ENCODE peak calls at places on chromosomes 2 and 18, in five cellular contexts. One of them, this sample, is unnamed.

GRCh38 chr18:23401400-23402347 is 51.4 kb upstream of the RIOK3 start:
- DNase-seq in heart left ventricle: no peak
- DNase-seq in right cardiac atrium: no peak
- DNase-seq in kidney glomerular epithelial cell: peak; percentile 89
- DNase-seq in GM23338: peak; percentile 63
- DNase-seq in this sample: no peak

GRCh38 chr18:72235422-72235821 is 308.7 kb downstream of the CBLN2 start:
- DNase-seq in heart left ventricle: no peak
- DNase-seq in GM23338: no peak
- DNase-seq in kidney glomerular epithelial cell: no peak
- DNase-seq in right cardiac atrium: no peak
- DNase-seq in this sample: peak; percentile 59

GRCh38 chr18:46152808-46153617 is 48.8 kb downstream of the HAUS1 start:
- DNase-seq in right cardiac atrium: no peak
- DNase-seq in GM23338: peak; percentile 63
- DNase-seq in heart left ventricle: no peak
- DNase-seq in kidney glomerular epithelial cell: peak; percentile 87
- DNase-seq in this sample: no peak

GRCh38 chr2:230922951-230923717 is 1.9 kb downstream of the GPR55 start:
- DNase-seq in heart left ventricle: no peak
- DNase-seq in right cardiac atrium: no peak
- DNase-seq in kidney glomerular epithelial cell: no peak
- DNase-seq in GM23338: no peak
- DNase-seq in this sample: no peak

GRCh38 chr2:109061736-109062557 is 67.1 kb upstream of the SH3RF3 start:
- DNase-seq in GM23338: no peak
- DNase-seq in kidney glomerular epithelial cell: no peak
- DNase-seq in right cardiac atrium: no peak
- DNase-seq in heart left ventricle: no peak
- DNase-seq in this sample: no peak

GRCh38 chr2:43199492-43200481 is 26.6 kb downstream of the ZFP36L2 start:
- DNase-seq in heart left ventricle: no peak
- DNase-seq in kidney glomerular epithelial cell: peak; percentile 41
- DNase-seq in right cardiac atrium: no peak
- DNase-seq in GM23338: no peak
- DNase-seq in this sample: no peak

GRCh38 chr2:65392609-65393008 is 39.8 kb downstream of the SPRED2 start:
- DNase-seq in GM23338: no peak
- DNase-seq in right cardiac atrium: no peak
- DNase-seq in heart left ventricle: no peak
- DNase-seq in kidney glomerular epithelial cell: no peak
- DNase-seq in this sample: peak; percentile 60

GRCh38 chr2:220811952-220812570 is 760.0 kb downstream of the EPHA4 start:
- DNase-seq in heart left ventricle: no peak
- DNase-seq in GM23338: no peak
- DNase-seq in right cardiac atrium: no peak
- DNase-seq in kidney glomerular epithelial cell: peak; percentile 64
- DNase-seq in this sample: no peak

GRCh38 chr2:241036397-241036963 is 38.1 kb downstream of the SNED1 start:
- DNase-seq in heart left ventricle: no peak
- DNase-seq in GM23338: peak; percentile 80
- DNase-seq in kidney glomerular epithelial cell: no peak
- DNase-seq in right cardiac atrium: no peak
- DNase-seq in this sample: no peak

GRCh38 chr2:18149660-18150246 is 271.3 kb downstream of the KCNS3 start:
- DNase-seq in kidney glomerular epithelial cell: peak; percentile 43
- DNase-seq in heart left ventricle: no peak
- DNase-seq in right cardiac atrium: no peak
- DNase-seq in GM23338: peak; percentile 88
- DNase-seq in this sample: no peak

GRCh38 chr18:1848716-1849115 is 722.6 kb downstream of the METTL4 start:
- DNase-seq in GM23338: no peak
- DNase-seq in heart left ventricle: no peak
- DNase-seq in right cardiac atrium: no peak
- DNase-seq in kidney glomerular epithelial cell: no peak
- DNase-seq in this sample: no peak

GRCh38 chr2:200330351-200331120 is 24.0 kb downstream of the SPATS2L start:
- DNase-seq in GM23338: no peak
- DNase-seq in right cardiac atrium: no peak
- DNase-seq in heart left ventricle: no peak
- DNase-seq in kidney glomerular epithelial cell: no peak
- DNase-seq in this sample: peak; percentile 39

GRCh38 chr18:46211816-46212215 is 107.6 kb downstream of the HAUS1 start:
- DNase-seq in kidney glomerular epithelial cell: no peak
- DNase-seq in GM23338: no peak
- DNase-seq in heart left ventricle: no peak
- DNase-seq in right cardiac atrium: no peak
- DNase-seq in this sample: no peak

GRCh38 chr2:194870974-194871535 is 786.0 kb upstream of the SLC39A10 start:
- DNase-seq in kidney glomerular epithelial cell: no peak
- DNase-seq in heart left ventricle: no peak
- DNase-seq in GM23338: no peak
- DNase-seq in right cardiac atrium: no peak
- DNase-seq in this sample: no peak

GRCh38 chr18:48319796-48320638 is 89.2 kb downstream of the ZBTB7C start:
- DNase-seq in right cardiac atrium: no peak
- DNase-seq in GM23338: no peak
- DNase-seq in kidney glomerular epithelial cell: peak; percentile 78
- DNase-seq in heart left ventricle: no peak
- DNase-seq in this sample: no peak

GRCh38 chr2:166158546-166158945 is 30.7 kb upstream of the SCN1A start:
- DNase-seq in kidney glomerular epithelial cell: no peak
- DNase-seq in right cardiac atrium: no peak
- DNase-seq in heart left ventricle: no peak
- DNase-seq in GM23338: no peak
- DNase-seq in this sample: no peak

GRCh38 chr2:239382384-239382880 is 18.4 kb downstream of the HDAC4 start:
- DNase-seq in kidney glomerular epithelial cell: no peak
- DNase-seq in right cardiac atrium: no peak
- DNase-seq in GM23338: no peak
- DNase-seq in heart left ventricle: no peak
- DNase-seq in this sample: no peak

GRCh38 chr2:1677833-1678165 is 66.5 kb downstream of the PXDN start:
- DNase-seq in heart left ventricle: no peak
- DNase-seq in kidney glomerular epithelial cell: no peak
- DNase-seq in right cardiac atrium: no peak
- DNase-seq in GM23338: no peak
- DNase-seq in this sample: no peak

GRCh38 chr2:31660812-31661335 is 80.1 kb upstream of the SRD5A2 start:
- DNase-seq in heart left ventricle: no peak
- DNase-seq in GM23338: no peak
- DNase-seq in right cardiac atrium: no peak
- DNase-seq in kidney glomerular epithelial cell: no peak
- DNase-seq in this sample: no peak

GRCh38 chr2:74536166-74536950 is 6.6 kb downstream of the HTRA2 start:
- DNase-seq in kidney glomerular epithelial cell: no peak
- DNase-seq in GM23338: no peak
- DNase-seq in right cardiac atrium: no peak
- DNase-seq in heart left ventricle: no peak
- DNase-seq in this sample: no peak

GRCh38 chr2:143905587-143905986 is 614.3 kb downstream of the ZEB2 start:
- DNase-seq in kidney glomerular epithelial cell: no peak
- DNase-seq in right cardiac atrium: no peak
- DNase-seq in heart left ventricle: no peak
- DNase-seq in GM23338: no peak
- DNase-seq in this sample: no peak

GRCh38 chr2:1995987-1996386 is 251.7 kb upstream of the PXDN start:
- DNase-seq in heart left ventricle: no peak
- DNase-seq in right cardiac atrium: no peak
- DNase-seq in GM23338: no peak
- DNase-seq in kidney glomerular epithelial cell: no peak
- DNase-seq in this sample: no peak

GRCh38 chr2:50782543-50782942 is 249.4 kb downstream of the NRXN1 start:
- DNase-seq in heart left ventricle: no peak
- DNase-seq in right cardiac atrium: no peak
- DNase-seq in kidney glomerular epithelial cell: no peak
- DNase-seq in GM23338: no peak
- DNase-seq in this sample: no peak

GRCh38 chr2:226185613-226186211 is 613.9 kb downstream of the IRS1 start:
- DNase-seq in heart left ventricle: no peak
- DNase-seq in kidney glomerular epithelial cell: peak; percentile 22
- DNase-seq in right cardiac atrium: no peak
- DNase-seq in GM23338: no peak
- DNase-seq in this sample: no peak

GRCh38 chr18:46950064-46950656 is 32.8 kb downstream of the KATNAL2 start:
- DNase-seq in heart left ventricle: no peak
- DNase-seq in kidney glomerular epithelial cell: peak; percentile 1
- DNase-seq in right cardiac atrium: no peak
- DNase-seq in GM23338: peak; percentile 74
- DNase-seq in this sample: peak; percentile 61

GRCh38 chr2:187544371-187545080 is 9.7 kb downstream of the TFPI start:
- DNase-seq in heart left ventricle: no peak
- DNase-seq in right cardiac atrium: peak; percentile 56
- DNase-seq in GM23338: no peak
- DNase-seq in kidney glomerular epithelial cell: no peak
- DNase-seq in this sample: no peak

GRCh38 chr2:231436957-231437356 is 27.3 kb downstream of the NCL start:
- DNase-seq in heart left ventricle: no peak
- DNase-seq in right cardiac atrium: no peak
- DNase-seq in kidney glomerular epithelial cell: no peak
- DNase-seq in GM23338: no peak
- DNase-seq in this sample: no peak

GRCh38 chr2:86251840-86252266 is 52.6 kb downstream of the MRPL35 start:
- DNase-seq in GM23338: no peak
- DNase-seq in right cardiac atrium: no peak
- DNase-seq in heart left ventricle: no peak
- DNase-seq in kidney glomerular epithelial cell: no peak
- DNase-seq in this sample: no peak